ENCODE peak calls at places on chromosome 13, in five cellular contexts. Q, B, J, G and M are unnamed samples.

GRCh38 chr13:67351114-67351513 is 121.0 kb upstream of the PCDH9 start:
- DNase-seq in Q (no peak), B (no peak), J (no peak), G (no peak), M (no peak)

GRCh38 chr13:94352057-94352456 is 127.4 kb downstream of the DCT start:
- DNase-seq in Q (no peak), B (no peak), J (no peak), G (no peak), M (no peak)

GRCh38 chr13:39012608-39013007 is 22.0 kb upstream of the STOML3 start:
- DNase-seq in Q (no peak), B (no peak), J (no peak), G (no peak), M (no peak)

GRCh38 chr13:28299941-28300340 is 161.6 kb downstream of the PAN3 start:
- DNase-seq in Q (no peak), B (no peak), J (no peak), G (no peak), M (no peak)

GRCh38 chr13:66689628-66690027 is 540.5 kb downstream of the PCDH9 start:
- DNase-seq in Q (no peak), B (no peak), J (no peak), G (no peak), M (peak; percentile 11)

GRCh38 chr13:35781044-35781443 is 304.6 kb upstream of the MAB21L1 start:
- DNase-seq in Q (no peak), B (no peak), J (no peak), G (no peak), M (no peak)

GRCh38 chr13:28568286-28568685 is 73.4 kb upstream of the FLT1 start:
- DNase-seq in Q (peak; percentile 37), B (no peak), J (peak; percentile 37), G (no peak), M (peak; percentile 61)

GRCh38 chr13:29845440-29846056 is 4.9 kb downstream of the UBL3 start:
- DNase-seq in Q (no peak), B (no peak), J (no peak), G (no peak), M (no peak)

GRCh38 chr13:59962343-59962742 is 201.4 kb downstream of the DIAPH3 start:
- DNase-seq in Q (no peak), B (no peak), J (no peak), G (no peak), M (no peak)

GRCh38 chr13:35979378-35979911 is 151.7 kb downstream of the DCLK1 start:
- DNase-seq in Q (peak; percentile 73), B (no peak), J (peak; percentile 50), G (peak; percentile 94), M (peak; percentile 52)

GRCh38 chr13:34308725-34309124 is 490.8 kb downstream of the RFC3 start:
- DNase-seq in Q (no peak), B (no peak), J (no peak), G (peak; percentile 21), M (no peak)

GRCh38 chr13:113538689-113539058 is 45.9 kb upstream of the TFDP1 start:
- DNase-seq in Q (peak; percentile 46), B (no peak), J (no peak), G (no peak), M (no peak)

GRCh38 chr13:99977334-99977911 is 4.2 kb upstream of the ZIC2 start:
- DNase-seq in Q (no peak), B (no peak), J (no peak), G (peak; percentile 54), M (no peak)

GRCh38 chr13:43785166-43785680 is 1.5 kb downstream of the ENOX1 start:
- DNase-seq in Q (no peak), B (no peak), J (no peak), G (peak; percentile 27), M (no peak)

GRCh38 chr13:43782686-43783085 is 4.1 kb downstream of the ENOX1 start:
- DNase-seq in Q (no peak), B (no peak), J (no peak), G (no peak), M (no peak)

GRCh38 chr13:43785681-43786471 is 896 bp downstream of the ENOX1 start:
- DNase-seq in Q (peak; percentile 94), B (no peak), J (peak; percentile 71), G (peak; percentile 93), M (peak; percentile 71)

GRCh38 chr13:43783820-43784219 is 3.0 kb downstream of the ENOX1 start:
- DNase-seq in Q (no peak), B (no peak), J (no peak), G (peak; percentile 41), M (no peak)

DNA sequence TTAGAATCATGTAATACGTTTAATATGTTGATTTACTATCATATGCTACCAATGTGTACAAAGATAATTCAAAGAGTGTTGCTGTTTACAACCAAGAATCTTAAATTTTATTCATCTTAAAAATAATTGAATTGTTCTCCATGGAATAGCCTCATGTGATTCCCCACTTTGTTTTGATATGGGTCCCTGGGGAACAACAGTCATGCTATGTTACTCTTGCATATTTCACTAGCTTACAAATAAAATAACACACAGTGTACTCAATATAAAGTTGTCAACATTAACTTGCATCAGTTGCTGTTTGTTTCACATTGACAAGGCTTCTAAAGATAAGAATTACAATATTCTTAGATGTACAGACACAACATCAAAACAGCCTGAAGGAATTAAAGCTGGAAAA is 2.3 kb downstream of the ENOX1 start:
- DNase-seq in Q (no peak), B (no peak), J (no peak), G (no peak), M (no peak)
- H3K4me1 ChIP-seq in Q (no peaks in the 10 kb centered on the region), B (peaks cover 32% of the 10 kb centered on the region), J (peaks cover 3% of the 10 kb centered on the region), G (peaks cover 18% of the 10 kb centered on the region), M (peaks cover 16% of the 10 kb centered on the region)

GRCh38 chr13:54373211-54373610 is 1344.6 kb downstream of the OLFM4 start:
- DNase-seq in Q (no peak), B (no peak), J (no peak), G (no peak), M (no peak)
- TF ChIP-seq CTCF in Q (no peak), B (no peak), J (no peak), G (no peak), M (no peak)

DNA sequence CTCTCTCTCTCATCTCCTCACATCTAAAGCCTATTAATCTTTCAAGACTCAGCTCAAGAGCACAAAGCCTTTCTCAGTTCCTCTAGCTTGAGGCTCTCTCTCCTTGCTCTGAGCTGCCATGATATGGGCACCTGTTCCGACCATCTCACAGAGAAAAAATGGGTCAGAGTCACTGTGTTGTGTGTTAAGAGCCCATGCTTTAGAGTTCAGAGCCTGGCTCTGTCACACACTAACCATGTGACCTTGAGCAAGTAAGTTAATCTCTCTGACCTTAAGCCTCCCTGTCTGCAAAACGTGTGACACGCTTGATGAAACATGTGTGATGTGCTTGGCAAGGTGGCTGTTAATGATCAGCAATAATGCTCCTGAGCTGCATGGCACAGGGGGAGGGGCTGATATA is 245.2 kb downstream of the DLEU7 start:
- DNase-seq in Q (no peak), B (no peak), J (no peak), G (no peak), M (no peak)
- H3K4me1 ChIP-seq in Q (no peaks in the 10 kb centered on the region), B (no peaks in the 10 kb centered on the region), J (no peaks in the 10 kb centered on the region), G (peaks cover 5% of the 10 kb centered on the region), M (no peaks in the 10 kb centered on the region)

GRCh38 chr13:44437356-44438233 is 64.0 kb downstream of the SERP2 start:
- DNase-seq in Q (no peak), B (no peak), J (no peak), G (no peak), M (no peak)

GRCh38 chr13:44436589-44437337 is 63.1 kb downstream of the SERP2 start:
- DNase-seq in Q (peak; percentile 96), B (no peak), J (peak; percentile 98), G (peak; percentile 92), M (peak; percentile 95)

GRCh38 chr13:44440046-44440608 is 66.5 kb downstream of the SERP2 start:
- DNase-seq in Q (no peak), B (no peak), J (no peak), G (no peak), M (no peak)

GRCh38 chr13:44439615-44440014 is 66.0 kb downstream of the SERP2 start:
- DNase-seq in Q (no peak), B (no peak), J (no peak), G (no peak), M (no peak)

GRCh38 chr13:44438234-44438579 is 64.6 kb downstream of the SERP2 start:
- DNase-seq in Q (no peak), B (no peak), J (no peak), G (no peak), M (no peak)
- TF ChIP-seq CTCF in Q (no peak), B (peak; percentile 19), J (no peak), G (no peak), M (no peak)